ENCODE peak calls at places on chromosome 2, in four cellular contexts. U is GM12878, V is HepG2, T is K562. H is an unnamed sample.

GRCh38 chr2:10404324-10405143 is 43.6 kb downstream of the ODC1 start:
- DNase-seq in T (no peak), V (no peak), U (no peak), H (no peak)

GRCh38 chr2:218883491-218884490 is 3.1 kb downstream of the WNT10A start:
- DNase-seq in U (no peak), T (peak), V (no peak), H (peak)

GRCh38 chr2:38505779-38506178 is 96.9 kb downstream of the HNRNPLL start:
- DNase-seq in U (no peak), V (no peak), T (no peak), H (no peak)

GRCh38 chr2:8452296-8452695 is 229.6 kb upstream of the ID2 start:
- DNase-seq in T (no peak), U (no peak), V (no peak), H (no peak)

GRCh38 chr2:130841741-130842365 is 5.1 kb downstream of the ARHGEF4 start:
- DNase-seq in U (no peak), T (no peak), V (no peak), H (no peak)

GRCh38 chr2:201933792-201934229 is 99.8 kb upstream of the FZD7 start:
- DNase-seq in U (no peak), V (no peak), T (no peak), H (no peak)

GRCh38 chr2:241814571-241815476 is 5.8 kb downstream of the NEU4 start:
- DNase-seq in T (no peak), V (no peak), U (no peak), H (no peak)

GRCh38 chr2:173217106-173217840 is 137.4 kb upstream of the CDCA7 start:
- DNase-seq in V (no peak), U (no peak), T (no peak), H (no peak)

GRCh38 chr2:223122706-223123265 is 70.8 kb downstream of the KCNE4 start:
- DNase-seq in V (no peak), T (no peak), U (no peak), H (no peak)

GRCh38 chr2:75960134-75961009 is 249.7 kb upstream of the GCFC2 start:
- DNase-seq in V (no peak), T (peak), U (no peak), H (no peak)

GRCh38 chr2:29611850-29612249 is 309.5 kb downstream of the ALK start:
- DNase-seq in T (no peak), V (no peak), U (no peak), H (no peak)

GRCh38 chr2:183010112-183010511 is 28.1 kb downstream of the NCKAP1 start:
- DNase-seq in U (no peak), V (no peak), T (peak), H (peak)

GRCh38 chr2:183242937-183243336 is 118.7 kb downstream of the NUP35 start:
- DNase-seq in V (no peak), U (no peak), T (no peak), H (no peak)

GRCh38 chr2:218039171-218039570 is 29.9 kb upstream of the RUFY4 start:
- DNase-seq in T (no peak), V (no peak), U (no peak), H (no peak)

GRCh38 chr2:23624378-23624777 is 239.4 kb downstream of the KLHL29 start:
- DNase-seq in V (peak), T (peak), U (no peak), H (peak)

GRCh38 chr2:26340831-26341230 is 5.1 kb upstream of the SELENOI start:
- DNase-seq in U (no peak), V (no peak), T (no peak), H (no peak)

GRCh38 chr2:226334981-226335720 is 464.5 kb downstream of the IRS1 start:
- DNase-seq in V (peak), T (no peak), U (no peak), H (no peak)

GRCh38 chr2:86249176-86249842 is 50.1 kb downstream of the MRPL35 start:
- DNase-seq in V (no peak), T (no peak), U (no peak), H (no peak)

GRCh38 chr2:12287220-12287751 is 429.4 kb upstream of the TRIB2 start:
- DNase-seq in U (no peak), V (no peak), T (peak), H (no peak)

GRCh38 chr2:72917138-72917874 is at the start of gene EMX1:
- DNase-seq in T (peak), U (no peak), V (peak), H (peak)

GRCh38 chr2:43343573-43344304 is 117.3 kb upstream of the ZFP36L2 start:
- DNase-seq in V (no peak), T (no peak), U (no peak), H (no peak)

GRCh38 chr2:147549054-147549453 is 295.8 kb upstream of the ACVR2A start:
- DNase-seq in V (no peak), U (no peak), T (no peak), H (no peak)

GRCh38 chr2:44233450-44234128 is 41.7 kb upstream of the SLC3A1 start:
- DNase-seq in V (peak), T (no peak), U (no peak), H (no peak)

GRCh38 chr2:189579585-189579984 is 1.0 kb downstream of the SLC40A1 start:
- DNase-seq in U (no peak), V (no peak), T (no peak), H (no peak)

GRCh38 chr2:226095058-226095457 is 695.5 kb downstream of the NYAP2 start:
- DNase-seq in V (no peak), U (no peak), T (no peak), H (no peak)

GRCh38 chr2:63763336-63764056 is 78.2 kb upstream of the UGP2 start:
- DNase-seq in T (no peak), U (no peak), V (no peak), H (no peak)

GRCh38 chr2:64140665-64141064 is 3.6 kb downstream of the PELI1 start:
- DNase-seq in U (no peak), V (no peak), T (no peak), H (no peak)

GRCh38 chr2:231059756-231060155 is 3.1 kb downstream of the PSMD1 start:
- DNase-seq in V (no peak), U (no peak), T (no peak), H (no peak)

GRCh38 chr2:12718662-12719399 is 2.1 kb downstream of the TRIB2 start:
- DNase-seq in U (no peak), V (no peak), T (peak), H (no peak)

GRCh38 chr2:165746501-165746900 is 47.5 kb downstream of the GALNT3 start:
- DNase-seq in U (no peak), T (no peak), V (no peak), H (no peak)

GRCh38 chr2:171107803-171108202 is 52.9 kb downstream of the TLK1 start:
- DNase-seq in U (no peak), V (no peak), T (no peak), H (no peak)

GRCh38 chr2:118974103-118974911 is 32.3 kb downstream of the MARCO start:
- DNase-seq in T (no peak), U (no peak), V (no peak), H (no peak)

GRCh38 chr2:239443666-239444567 is 43.1 kb upstream of the HDAC4 start:
- DNase-seq in V (peak), T (no peak), U (no peak), H (no peak)

DNA sequence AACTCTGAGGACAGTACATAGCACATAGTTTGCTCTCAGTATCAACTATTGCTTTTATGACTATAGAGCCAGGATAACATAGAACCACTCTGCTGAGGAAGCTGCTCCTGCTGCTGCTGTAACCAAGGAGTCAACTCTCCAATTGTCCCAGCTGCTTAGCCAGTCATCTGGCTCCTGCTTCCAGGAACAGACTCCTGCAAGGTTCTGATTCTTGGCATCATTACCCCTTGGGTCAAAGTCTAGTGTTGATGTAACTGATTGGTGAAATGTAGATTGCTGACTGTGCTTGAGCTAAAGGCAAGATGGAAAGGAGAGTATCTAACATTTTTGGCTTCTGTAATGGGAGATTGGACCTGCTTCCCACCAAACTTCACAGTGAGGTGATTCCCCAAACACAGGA is 261.9 kb upstream of the FSHR start:
- DNase-seq in U (no peak), V (no peak), T (no peak), H (no peak)
- TF ChIP-seq TARDBP in U (no peak), V (no peak), T (no peak), H (no peak)

GRCh38 chr2:41937921-41938708 is 109.7 kb upstream of the PKDCC start:
- DNase-seq in U (no peak), T (no peak), V (no peak), H (no peak)
- TF ChIP-seq FOXK2 in U (no peak), T (no peak), V (no peak), H (no peak)

DNA sequence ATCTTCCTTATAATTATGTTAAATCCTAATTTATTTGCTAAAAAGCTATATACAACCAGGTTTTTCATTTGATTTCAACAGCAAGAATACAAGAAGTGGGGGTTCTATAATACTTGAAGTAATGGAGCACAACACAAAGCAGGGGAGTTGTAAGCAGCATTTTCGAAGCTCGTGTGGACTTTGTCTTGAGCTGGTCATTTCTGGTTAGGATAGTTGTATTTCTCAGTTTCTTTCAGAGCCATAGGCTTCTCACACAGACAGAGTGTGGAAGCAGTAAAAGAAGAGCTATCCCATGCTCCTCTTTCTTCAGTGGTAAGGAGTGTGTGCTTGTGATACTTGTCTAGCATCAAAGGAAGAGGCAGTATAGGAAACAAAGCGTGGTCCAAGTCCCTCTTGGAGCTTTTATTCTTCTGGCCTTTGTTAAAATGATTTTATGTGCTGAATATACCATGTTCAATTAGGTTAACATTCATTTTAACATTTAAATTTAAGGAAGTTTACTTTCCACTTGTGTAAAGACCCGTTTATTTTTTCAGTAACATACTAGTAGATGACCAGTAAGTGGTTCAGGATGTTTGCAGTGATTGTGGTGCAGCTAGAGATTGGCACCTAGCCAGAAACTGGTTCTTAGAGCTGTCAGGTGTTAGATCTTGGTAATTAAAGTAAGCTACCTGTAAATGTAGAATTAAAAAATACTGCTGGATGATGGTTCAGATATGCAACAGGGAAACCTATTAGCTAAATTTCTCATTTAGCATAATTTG is 14.6 kb downstream of the CCNYL1 start:
- DNase-seq in U (no peak), V (no peak), T (no peak), H (no peak)
- TF ChIP-seq SP1 in U (no peak), V (no peak), T (no peak), H (no peak)

GRCh38 chr2:15940661-15941482 is 522 bp downstream of the MYCN start:
- DNase-seq in U (no peak), T (no peak), V (no peak), H (peak)

GRCh38 chr2:15938803-15939555 is 1.4 kb upstream of the MYCN start:
- DNase-seq in U (no peak), T (no peak), V (no peak), H (no peak)

GRCh38 chr2:15941483-15941853 is 1.1 kb downstream of the MYCN start:
- DNase-seq in T (no peak), U (no peak), V (no peak), H (peak)

GRCh38 chr2:15939556-15939853 is 845 bp upstream of the MYCN start:
- DNase-seq in U (no peak), T (peak), V (no peak), H (peak)

DNA sequence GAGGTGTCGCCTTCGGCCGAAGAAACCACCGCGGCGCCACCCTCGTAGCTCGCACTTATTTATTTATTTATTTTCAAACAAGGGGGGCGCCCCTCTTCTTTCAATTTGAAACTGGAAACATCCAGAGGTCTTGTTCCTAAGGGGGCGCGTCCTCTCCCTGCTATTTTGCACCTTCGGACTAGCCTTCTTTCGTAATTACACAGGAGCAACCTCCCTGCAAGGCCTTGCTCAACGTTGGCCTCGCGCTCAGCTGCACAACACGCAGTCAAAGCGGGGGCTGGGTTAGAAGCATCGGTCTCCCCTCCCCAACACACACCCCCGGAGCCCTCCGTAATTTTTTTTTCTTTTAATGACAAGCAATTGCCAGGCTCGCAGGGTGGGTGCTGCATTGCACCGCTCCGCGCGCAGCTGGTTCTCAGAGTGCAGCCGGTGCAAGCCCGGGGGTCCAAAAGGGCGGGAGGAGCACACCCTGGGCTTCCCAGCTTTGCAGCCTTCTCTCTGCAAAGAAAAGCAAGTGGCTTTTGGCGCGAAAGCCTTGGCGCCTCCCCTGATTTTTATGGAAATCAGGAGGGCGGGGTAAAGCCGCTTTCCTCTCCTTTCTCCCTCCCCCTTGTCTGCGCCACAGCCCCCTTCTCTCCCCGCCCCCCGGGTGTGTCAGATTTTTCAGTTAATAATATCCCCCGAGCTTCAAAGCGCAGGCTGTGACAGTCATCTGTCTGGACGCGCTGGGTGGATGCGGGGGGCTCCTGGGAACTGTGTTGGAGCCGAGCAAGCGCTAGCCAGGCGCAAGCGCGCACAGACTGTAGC is at the start of gene MYCN:
- DNase-seq in U (no peak), V (peak), T (no peak), H (peak)
- TF ChIP-seq TARDBP in U (no peak), V (no peak), T (no peak), H (no peak)

H was measured in HEK293T.